ENCODE peak calls at places on chromosome 7, in seven cellular contexts. Z is heart right ventricle, T is sigmoid colon, B is brain microvascular endothelial cell, V is fibroblast of pulmonary artery, Y is AG04450, R is HL-60. M is an unnamed sample.

GRCh38 chr7:54712777-54713176 is 46.2 kb downstream of the SEC61G start:
- DNase-seq in Z (no peak), B (no peak), Y (no peak), T (no peak), V (no peak), R (peak), M (no peak)

GRCh38 chr7:16344927-16345326 is 76.4 kb downstream of the CRPPA start:
- DNase-seq in B (no peak), R (no peak), Z (no peak), Y (no peak), V (no peak), T (no peak), M (no peak)

GRCh38 chr7:84110400-84110799 is 84.2 kb downstream of the SEMA3A start:
- DNase-seq in Z (no peak), B (no peak), V (no peak), Y (no peak), T (no peak), R (no peak), M (no peak)

GRCh38 chr7:3013975-3014792 is 29.5 kb downstream of the CARD11 start:
- DNase-seq in Y (no peak), R (no peak), T (no peak), V (no peak), B (no peak), Z (no peak), M (no peak)

GRCh38 chr7:82442492-82443043 is 1.0 kb downstream of the CACNA2D1 start:
- DNase-seq in R (no peak), V (peak), B (peak), T (peak), Z (peak), Y (no peak), M (no peak)

GRCh38 chr7:133593561-133593960 is 340.7 kb downstream of the EXOC4 start:
- DNase-seq in T (no peak), R (no peak), Z (no peak), Y (no peak), B (no peak), V (no peak), M (no peak)

GRCh38 chr7:91569702-91570457 is 305.6 kb downstream of the FZD1 start:
- DNase-seq in Y (no peak), V (no peak), Z (no peak), T (no peak), B (no peak), R (no peak), M (no peak)

GRCh38 chr7:148408307-148408706 is 182.3 kb upstream of the C7orf33 start:
- DNase-seq in V (no peak), R (no peak), T (no peak), Z (no peak), B (no peak), Y (no peak), M (no peak)

GRCh38 chr7:28161319-28161718 is 19.3 kb downstream of the JAZF1 start:
- DNase-seq in B (no peak), Z (no peak), Y (no peak), T (no peak), R (no peak), V (no peak), M (no peak)

GRCh38 chr7:98755138-98755898 is 114.5 kb downstream of the TMEM130 start:
- DNase-seq in R (no peak), T (no peak), B (no peak), Y (no peak), V (no peak), Z (no peak), M (no peak)

GRCh38 chr7:157815061-157816022 is 478.5 kb downstream of the DNAJB6 start:
- DNase-seq in Z (no peak), T (no peak), B (no peak), V (no peak), Y (no peak), R (no peak), M (no peak)

GRCh38 chr7:142391191-142391992 is 133.5 kb upstream of the PRSS58 start:
- DNase-seq in B (peak), V (no peak), T (no peak), Y (no peak), Z (no peak), R (no peak), M (no peak)

GRCh38 chr7:147432068-147432467 is 1158.5 kb upstream of the C7orf33 start:
- DNase-seq in V (peak), Y (no peak), B (peak), Z (no peak), T (no peak), R (no peak), M (no peak)

GRCh38 chr7:143300959-143301617 is 12.9 kb downstream of the CASP2 start:
- DNase-seq in Y (peak), R (peak), V (no peak), T (no peak), Z (no peak), B (peak), M (no peak)

GRCh38 chr7:134030460-134030865 is 96.7 kb upstream of the LRGUK start:
- DNase-seq in B (no peak), V (no peak), Y (no peak), R (no peak), T (no peak), Z (no peak), M (no peak)

GRCh38 chr7:22356010-22356854 is 722 bp downstream of the RAPGEF5 start:
- DNase-seq in Z (no peak), B (no peak), T (no peak), V (no peak), R (no peak), Y (no peak), M (no peak)

GRCh38 chr7:85065306-85065705 is 121.5 kb downstream of the SEMA3D start:
- DNase-seq in V (peak), B (peak), Y (no peak), R (no peak), Z (peak), T (no peak), M (no peak)

GRCh38 chr7:5296627-5297226 is 14.0 kb downstream of the SLC29A4 start:
- DNase-seq in B (no peak), V (no peak), Y (no peak), T (no peak), R (peak), Z (no peak), M (no peak)

GRCh38 chr7:2954433-2954853 is 89.2 kb downstream of the CARD11 start:
- DNase-seq in Z (no peak), B (no peak), V (no peak), Y (no peak), T (peak), R (no peak), M (no peak)

GRCh38 chr7:1175967-1176851 is 16.2 kb upstream of the ZFAND2A start:
- DNase-seq in T (peak), R (peak), V (peak), Y (no peak), Z (peak), B (peak), M (no peak)

GRCh38 chr7:98399462-98399861 is 1.4 kb downstream of the BAIAP2L1 start:
- DNase-seq in V (no peak), B (no peak), Y (no peak), Z (no peak), R (no peak), T (no peak), M (no peak)

GRCh38 chr7:26200113-26200443 is 468 bp downstream of the HNRNPA2B1 start:
- DNase-seq in Z (peak), V (peak), Y (no peak), B (no peak), T (peak), R (peak), M (no peak)

GRCh38 chr7:1466524-1467271 is 7.4 kb upstream of the MICALL2 start:
- DNase-seq in T (peak), B (peak), R (no peak), Z (peak), V (peak), Y (no peak), M (no peak)

GRCh38 chr7:44764665-44765578 is 16.3 kb downstream of the ZMIZ2 start:
- DNase-seq in Z (no peak), T (no peak), R (peak), Y (no peak), B (no peak), V (no peak), M (no peak)

GRCh38 chr7:28144266-28144665 is 36.3 kb downstream of the JAZF1 start:
- DNase-seq in Z (no peak), V (no peak), Y (no peak), T (no peak), R (no peak), B (no peak), M (no peak)

GRCh38 chr7:144391823-144392255 is 11.7 kb downstream of the NOBOX start:
- DNase-seq in Y (peak), T (peak), Z (peak), R (peak), V (peak), B (peak), M (peak)

GRCh38 chr7:111429781-111430180 is 132.5 kb downstream of the IMMP2L start:
- DNase-seq in R (no peak), B (no peak), T (no peak), Z (no peak), Y (no peak), V (peak), M (no peak)

GRCh38 chr7:92843034-92843760 is 6.8 kb upstream of the CDK6 start:
- DNase-seq in R (no peak), Y (no peak), B (peak), V (peak), Z (no peak), T (no peak), M (no peak)

GRCh38 chr7:94655884-94656657 is at the start of gene SGCE:
- DNase-seq in Y (peak), T (peak), R (peak), V (peak), Z (peak), B (peak), M (no peak)
- TF ChIP-seq CTCF in Y (peak), T (no peak), R (no peak), V (peak), Z (peak), B (peak), M (peak)

GRCh38 chr7:12258074-12258473 is 47.0 kb downstream of the TMEM106B start:
- DNase-seq in R (no peak), Z (no peak), V (no peak), T (no peak), B (no peak), Y (no peak), M (no peak)
- H3K4me3 ChIP-seq in R (no peak), Z (no peak), V (no peak), T (no peak), B (no peak), Y (no peak), M (no peak)

GRCh38 chr7:137287651-137288258 is 55.8 kb downstream of the PTN start:
- DNase-seq in Y (no peak), R (no peak), B (peak), T (no peak), Z (no peak), V (peak), M (no peak)
- TF ChIP-seq CTCF in Y (peak), R (no peak), B (peak), T (no peak), Z (no peak), V (peak), M (peak)

GRCh38 chr7:101085000-101085948 is at the start of gene TRIM56:
- DNase-seq in Z (peak), Y (peak), R (peak), T (peak), V (peak), B (peak), M (no peak)
- H3K4me3 ChIP-seq in Z (peak), Y (peak), R (peak), T (peak), V (peak), B (peak), M (peak)

GRCh38 chr7:151212626-151213025 is 2.3 kb upstream of the H2BK1 start:
- DNase-seq in R (no peak), Z (no peak), V (no peak), T (no peak), Y (no peak), B (no peak), M (no peak)

GRCh38 chr7:151209588-151209987 is 700 bp downstream of the H2BK1 start:
- DNase-seq in R (no peak), B (no peak), T (no peak), Z (no peak), V (no peak), Y (no peak), M (no peak)

GRCh38 chr7:151213826-151214225 is 3.5 kb upstream of the H2BK1 start:
- DNase-seq in Y (no peak), B (no peak), R (no peak), V (no peak), T (no peak), Z (no peak), M (no peak)

GRCh38 chr7:151210087-151210854 is at the start of gene H2BK1:
- DNase-seq in T (no peak), Y (no peak), B (no peak), R (no peak), Z (no peak), V (no peak), M (no peak)

GRCh38 chr7:151211155-151211772 is 976 bp upstream of the H2BK1 start:
- DNase-seq in Z (no peak), R (no peak), Y (no peak), T (no peak), V (no peak), B (no peak), M (no peak)
- TF ChIP-seq CTCF in Z (no peak), R (no peak), Y (no peak), T (no peak), V (no peak), B (peak), M (no peak)

DNA sequence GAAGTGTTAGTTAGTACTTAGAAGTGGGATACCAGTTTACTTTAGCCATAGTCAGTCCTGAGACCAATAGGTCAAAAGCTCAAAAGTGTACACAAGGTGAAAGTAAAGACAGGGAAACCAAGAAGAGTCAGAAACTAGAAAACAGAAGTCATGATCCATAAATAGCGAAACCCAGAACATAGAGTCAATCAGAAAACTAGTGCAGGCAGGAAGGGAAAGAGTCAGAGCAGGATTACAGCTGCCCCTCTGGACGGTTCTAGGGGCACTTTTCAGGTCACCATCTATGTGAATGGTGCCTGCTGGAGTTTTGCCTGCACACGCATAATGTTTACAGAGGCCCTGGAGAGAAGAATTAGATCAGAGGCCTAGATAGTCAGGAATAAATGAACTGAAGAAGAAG is 22.4 kb upstream of the DMTF1 start:
- DNase-seq in B (no peak), R (no peak), Z (no peak), Y (no peak), T (no peak), V (no peak), M (no peak)
- H3K4me3 ChIP-seq in B (no peak), R (no peak), Z (no peak), Y (no peak), T (no peak), V (no peak), M (no peak)

GRCh38 chr7:131072505-131073091 is 255.1 kb upstream of the MKLN1 start:
- DNase-seq in Z (no peak), T (no peak), R (peak), V (peak), Y (no peak), B (no peak), M (no peak)

GRCh38 chr7:131067220-131067619 is 260.5 kb upstream of the MKLN1 start:
- DNase-seq in R (no peak), Y (no peak), B (no peak), Z (no peak), V (no peak), T (no peak), M (no peak)

GRCh38 chr7:131071786-131072504 is 255.7 kb upstream of the MKLN1 start:
- DNase-seq in B (peak), R (peak), Y (no peak), V (peak), T (no peak), Z (peak), M (no peak)

GRCh38 chr7:131066635-131067034 is 261.0 kb upstream of the MKLN1 start:
- DNase-seq in Z (no peak), R (no peak), T (no peak), V (peak), B (no peak), Y (peak), M (no peak)

DNA sequence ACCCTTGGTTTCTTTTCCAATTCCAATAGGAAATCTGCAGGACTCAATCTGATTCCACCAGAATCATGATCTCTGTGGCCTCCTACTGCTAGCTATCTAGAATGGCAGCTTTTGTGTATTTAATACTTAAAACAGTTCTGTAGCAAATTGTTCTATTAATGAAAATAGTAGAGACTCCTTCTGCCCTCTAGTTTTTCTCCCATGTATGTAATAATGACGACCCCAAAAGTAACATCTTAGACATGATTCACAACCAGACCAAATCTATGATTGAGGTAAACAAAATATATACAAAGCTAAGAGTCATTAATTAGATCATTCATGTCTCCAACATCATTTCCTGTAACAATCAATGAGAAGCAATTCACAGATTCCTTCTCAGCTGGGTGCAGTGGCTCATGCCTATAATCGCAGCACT is 259.1 kb upstream of the MKLN1 start:
- DNase-seq in T (no peak), V (peak), Z (no peak), B (no peak), R (no peak), Y (no peak), M (no peak)
- TF ChIP-seq CTCF in T (no peak), V (peak), Z (peak), B (peak), R (no peak), Y (peak), M (peak)

GRCh38 chr7:107661081-107661864 is 645 bp downstream of the SLC26A4 start:
- DNase-seq in Y (no peak), T (peak), B (no peak), V (peak), Z (peak), R (peak), M (no peak)
- H3K4me3 ChIP-seq in Y (peak), T (peak), B (peak), V (peak), Z (peak), R (peak), M (peak)

DNA sequence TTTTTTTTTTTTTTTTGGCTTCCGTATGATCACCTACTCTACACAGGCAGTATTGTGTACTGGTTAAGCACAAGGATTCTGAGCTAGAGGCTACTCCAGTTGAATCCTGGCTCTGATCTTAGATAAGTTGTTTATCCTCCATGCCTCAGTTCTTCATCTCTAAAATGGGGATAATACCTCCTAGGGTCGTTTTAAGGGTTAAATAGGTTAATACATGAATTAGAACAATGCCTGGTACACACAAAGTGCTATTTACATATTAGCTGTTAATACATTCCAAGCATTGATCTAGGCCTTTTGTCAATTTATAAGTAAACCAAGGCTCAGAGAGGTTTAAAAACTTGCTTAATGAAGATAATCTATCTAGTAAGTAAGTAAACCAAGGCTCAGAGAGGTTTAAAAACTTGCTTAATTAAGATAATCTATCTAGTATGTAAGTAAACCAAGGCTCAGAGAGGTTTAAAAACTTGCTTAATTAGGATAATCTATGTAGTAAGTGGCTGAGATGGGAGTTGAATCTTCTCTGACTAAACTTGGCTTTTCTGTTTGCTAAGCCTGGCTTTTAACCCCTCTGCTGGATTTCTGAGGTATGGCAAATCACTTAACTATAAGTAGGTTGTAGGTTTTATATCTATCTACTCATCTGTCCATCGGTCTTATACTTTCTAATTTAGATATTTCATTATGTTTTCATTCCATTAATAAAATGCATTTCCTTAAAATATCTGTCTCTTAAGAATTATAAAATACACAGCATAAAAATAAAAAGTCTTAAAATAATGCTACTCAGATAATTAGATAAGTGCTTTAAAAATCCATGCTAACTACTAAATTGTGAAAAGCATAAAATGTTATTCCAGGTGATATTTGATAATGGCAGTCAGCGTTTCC is 59.2 kb downstream of the ST7 start:
- DNase-seq in T (no peak), V (peak), Y (no peak), Z (no peak), B (peak), R (peak), M (no peak)
- TF ChIP-seq CTCF in T (no peak), V (peak), Y (peak), Z (no peak), B (peak), R (peak), M (peak)